ENCODE peak calls at places on chromosomes 1 and 21, in six cellular contexts. A is AG04449, V is iris pigment epithelial cell, B is RPMI7951, T is endothelial cell, I is mesendoderm. U is an unnamed sample.

GRCh38 chr1:36359383-36359782 is 26.3 kb downstream of the STK40 start:
- DNase-seq in A (no peak), V (no peak), B (no peak), T (no peak), I (no peak), U (no peak)

GRCh38 chr1:218459450-218459849 is 114.3 kb downstream of the TGFB2 start:
- DNase-seq in A (no peak), V (no peak), B (no peak), T (no peak), I (peak), U (no peak)

GRCh38 chr1:25126568-25126967 is 105.7 kb downstream of the SYF2 start:
- DNase-seq in A (no peak), V (no peak), B (peak), T (no peak), I (peak), U (no peak)

GRCh38 chr1:33434363-33434750 is 3.5 kb upstream of the PHC2 start:
- DNase-seq in A (no peak), V (no peak), B (no peak), T (no peak), I (no peak), U (no peak)

GRCh38 chr21:38804030-38804616 is 1.6 kb upstream of the ETS2 start:
- DNase-seq in A (no peak), V (peak), B (peak), T (no peak), I (no peak), U (no peak)

GRCh38 chr1:25871086-25871703 is 4.3 kb downstream of the PAQR7 start:
- DNase-seq in A (no peak), V (no peak), B (no peak), T (no peak), I (peak), U (no peak)

GRCh38 chr1:211935448-211935970 is 99.8 kb downstream of the INTS7 start:
- DNase-seq in A (no peak), V (no peak), B (no peak), T (no peak), I (no peak), U (no peak)

GRCh38 chr21:18832081-18832670 is 428.6 kb upstream of the TMPRSS15 start:
- DNase-seq in A (no peak), V (no peak), B (no peak), T (no peak), I (no peak), U (no peak)

GRCh38 chr21:44965251-44966022 is 25.6 kb downstream of the SLX9 start:
- DNase-seq in A (no peak), V (peak), B (peak), T (no peak), I (no peak), U (no peak)

GRCh38 chr1:165078391-165078790 is 278.1 kb downstream of the LMX1A start:
- DNase-seq in A (no peak), V (no peak), B (no peak), T (no peak), I (no peak), U (no peak)

GRCh38 chr1:222892137-222892763 is 77.4 kb downstream of the DISP1 start:
- DNase-seq in A (no peak), V (peak), B (peak), T (no peak), I (no peak), U (no peak)

GRCh38 chr1:204257446-204257845 is 43.7 kb upstream of the GOLT1A start:
- DNase-seq in A (no peak), V (no peak), B (no peak), T (no peak), I (no peak), U (no peak)

GRCh38 chr1:214551052-214551435 is 358 bp downstream of the PTPN14 start:
- DNase-seq in A (no peak), V (no peak), B (no peak), T (no peak), I (no peak), U (no peak)

U was measured in amniotic stem cell.